ENCODE peak calls at places on chromosomes 3 and 15, in eight cellular contexts. One of them, this sample, is unnamed.

GRCh38 chr3:94429517-94429916 is 366.7 kb downstream of the NSUN3 start:
- DNase-seq in HCT116: no peak
- DNase-seq in K562: no peak
- DNase-seq in Panc1: no peak
- DNase-seq in SK-N-SH: no peak
- DNase-seq in HepG2: no peak
- DNase-seq in GM23338: no peak
- DNase-seq in GM12878: no peak
- DNase-seq in this sample: no peak

GRCh38 chr15:90654233-90655124 is 62.7 kb upstream of the BLM start:
- DNase-seq in HCT116: no peak
- DNase-seq in K562: no peak
- DNase-seq in Panc1: no peak
- DNase-seq in SK-N-SH: no peak
- DNase-seq in HepG2: no peak
- DNase-seq in GM23338: no peak
- DNase-seq in GM12878: no peak
- DNase-seq in this sample: no peak

GRCh38 chr3:83093222-83093572 is 1331.8 kb upstream of the GBE1 start:
- DNase-seq in HCT116: no peak
- DNase-seq in K562: no peak
- DNase-seq in Panc1: no peak
- DNase-seq in SK-N-SH: no peak
- DNase-seq in HepG2: no peak
- DNase-seq in GM23338: no peak
- DNase-seq in GM12878: no peak
- DNase-seq in this sample: no peak

GRCh38 chr15:74788716-74789151 is 6.9 kb downstream of the CSK start:
- DNase-seq in HCT116: no peak
- DNase-seq in K562: no peak
- DNase-seq in Panc1: no peak
- DNase-seq in SK-N-SH: no peak
- DNase-seq in HepG2: no peak
- DNase-seq in GM23338: peak
- DNase-seq in GM12878: peak
- DNase-seq in this sample: peak

GRCh38 chr15:59371458-59372351 is 966 bp downstream of the MYO1E start:
- DNase-seq in HCT116: no peak
- DNase-seq in K562: no peak
- DNase-seq in Panc1: no peak
- DNase-seq in SK-N-SH: peak
- DNase-seq in HepG2: no peak
- DNase-seq in GM23338: peak
- DNase-seq in GM12878: no peak
- DNase-seq in this sample: no peak

GRCh38 chr15:79002631-79003030 is 57.8 kb upstream of the CTSH start:
- DNase-seq in HCT116: no peak
- DNase-seq in K562: no peak
- DNase-seq in Panc1: no peak
- DNase-seq in SK-N-SH: no peak
- DNase-seq in HepG2: no peak
- DNase-seq in GM23338: no peak
- DNase-seq in GM12878: no peak
- DNase-seq in this sample: peak

GRCh38 chr15:101489633-101490407 is at the start of gene PCSK6:
- DNase-seq in HCT116: no peak
- DNase-seq in K562: peak
- DNase-seq in Panc1: no peak
- DNase-seq in SK-N-SH: peak
- DNase-seq in HepG2: no peak
- DNase-seq in GM23338: peak
- DNase-seq in GM12878: no peak
- DNase-seq in this sample: no peak

GRCh38 chr3:185688808-185689207 is 102.7 kb downstream of the SENP2 start:
- DNase-seq in HCT116: peak
- DNase-seq in K562: peak
- DNase-seq in Panc1: peak
- DNase-seq in SK-N-SH: peak
- DNase-seq in HepG2: peak
- DNase-seq in GM23338: no peak
- DNase-seq in GM12878: no peak
- DNase-seq in this sample: no peak

GRCh38 chr3:162437480-162437879 is 940.9 kb downstream of the OTOL1 start:
- DNase-seq in HCT116: no peak
- DNase-seq in K562: no peak
- DNase-seq in Panc1: no peak
- DNase-seq in SK-N-SH: no peak
- DNase-seq in HepG2: no peak
- DNase-seq in GM23338: no peak
- DNase-seq in GM12878: no peak
- DNase-seq in this sample: no peak

GRCh38 chr3:129934234-129935123 is 40.0 kb upstream of the TRH start:
- DNase-seq in HCT116: peak
- DNase-seq in K562: peak
- DNase-seq in Panc1: peak
- DNase-seq in SK-N-SH: peak
- DNase-seq in HepG2: peak
- DNase-seq in GM23338: peak
- DNase-seq in GM12878: no peak
- DNase-seq in this sample: no peak

GRCh38 chr3:66344846-66345578 is 124.2 kb downstream of the SLC25A26 start:
- DNase-seq in HCT116: no peak
- DNase-seq in K562: no peak
- DNase-seq in Panc1: no peak
- DNase-seq in SK-N-SH: no peak
- DNase-seq in HepG2: no peak
- DNase-seq in GM23338: no peak
- DNase-seq in GM12878: no peak
- DNase-seq in this sample: no peak

GRCh38 chr3:38706961-38707360 is 57.5 kb upstream of the SCN5A start:
- DNase-seq in HCT116: no peak
- DNase-seq in K562: no peak
- DNase-seq in Panc1: no peak
- DNase-seq in SK-N-SH: no peak
- DNase-seq in HepG2: no peak
- DNase-seq in GM23338: no peak
- DNase-seq in GM12878: no peak
- DNase-seq in this sample: no peak

GRCh38 chr3:116001063-116001765 is 377.9 kb downstream of the GAP43 start:
- DNase-seq in HCT116: no peak
- DNase-seq in K562: no peak
- DNase-seq in Panc1: no peak
- DNase-seq in SK-N-SH: no peak
- DNase-seq in HepG2: no peak
- DNase-seq in GM23338: no peak
- DNase-seq in GM12878: no peak
- DNase-seq in this sample: no peak

GRCh38 chr3:100335137-100335833 is 728 bp downstream of the NIT2 start:
- DNase-seq in HCT116: no peak
- DNase-seq in K562: peak
- DNase-seq in Panc1: no peak
- DNase-seq in SK-N-SH: peak
- DNase-seq in HepG2: peak
- DNase-seq in GM23338: peak
- DNase-seq in GM12878: no peak
- DNase-seq in this sample: peak

GRCh38 chr3:107680698-107681097 is 157.9 kb downstream of the BBX start:
- DNase-seq in HCT116: no peak
- DNase-seq in K562: no peak
- DNase-seq in Panc1: no peak
- DNase-seq in SK-N-SH: no peak
- DNase-seq in HepG2: no peak
- DNase-seq in GM23338: no peak
- DNase-seq in GM12878: no peak
- DNase-seq in this sample: no peak

GRCh38 chr3:165519687-165520086 is 317.5 kb downstream of the BCHE start:
- DNase-seq in HCT116: no peak
- DNase-seq in K562: no peak
- DNase-seq in Panc1: no peak
- DNase-seq in SK-N-SH: no peak
- DNase-seq in HepG2: no peak
- DNase-seq in GM23338: no peak
- DNase-seq in GM12878: no peak
- DNase-seq in this sample: no peak

GRCh38 chr3:4751057-4752051 is 227.9 kb upstream of the BHLHE40 start:
- DNase-seq in HCT116: no peak
- DNase-seq in K562: no peak
- DNase-seq in Panc1: no peak
- DNase-seq in SK-N-SH: no peak
- DNase-seq in HepG2: peak
- DNase-seq in GM23338: no peak
- DNase-seq in GM12878: no peak
- DNase-seq in this sample: peak

GRCh38 chr3:71304684-71305083 is 278.8 kb downstream of the FOXP1 start:
- DNase-seq in HCT116: no peak
- DNase-seq in K562: no peak
- DNase-seq in Panc1: no peak
- DNase-seq in SK-N-SH: no peak
- DNase-seq in HepG2: peak
- DNase-seq in GM23338: peak
- DNase-seq in GM12878: no peak
- DNase-seq in this sample: no peak
- TF ChIP-seq CTCF in HCT116: no peak
- TF ChIP-seq CTCF in K562: peak
- TF ChIP-seq CTCF in Panc1: no peak
- TF ChIP-seq CTCF in SK-N-SH: peak
- TF ChIP-seq CTCF in HepG2: peak
- TF ChIP-seq CTCF in GM23338: peak
- TF ChIP-seq CTCF in GM12878: no peak
- TF ChIP-seq CTCF in this sample: no peak

DNA sequence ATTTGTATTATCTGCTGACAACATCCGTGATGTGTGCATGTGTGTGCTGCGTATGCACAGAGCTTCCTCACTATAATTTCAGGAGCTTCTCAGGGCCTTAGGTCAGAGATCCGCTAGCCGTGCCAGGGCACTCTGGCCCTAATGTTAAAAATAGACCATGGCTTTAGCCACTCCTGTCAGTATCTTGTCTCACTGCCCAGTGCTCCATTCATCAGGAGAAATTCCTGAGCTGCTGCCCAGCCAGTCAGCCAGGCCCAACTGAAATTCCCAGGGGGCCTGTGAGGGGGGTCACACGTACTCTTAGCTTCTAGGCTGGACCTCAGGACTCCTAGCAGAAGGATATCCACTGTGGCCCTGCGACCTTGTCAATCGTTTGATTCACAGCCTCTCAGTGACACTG is 70.0 kb upstream of the ABHD2 start:
- DNase-seq in HCT116: no peak
- DNase-seq in K562: no peak
- DNase-seq in Panc1: no peak
- DNase-seq in SK-N-SH: no peak
- DNase-seq in HepG2: no peak
- DNase-seq in GM23338: no peak
- DNase-seq in GM12878: no peak
- DNase-seq in this sample: no peak
- TF ChIP-seq REST in HCT116: no peak
- TF ChIP-seq REST in K562: no peak
- TF ChIP-seq REST in Panc1: no peak
- TF ChIP-seq REST in SK-N-SH: no peak
- TF ChIP-seq REST in HepG2: no peak
- TF ChIP-seq REST in GM23338: no peak
- TF ChIP-seq REST in GM12878: no peak
- TF ChIP-seq REST in this sample: no peak

DNA sequence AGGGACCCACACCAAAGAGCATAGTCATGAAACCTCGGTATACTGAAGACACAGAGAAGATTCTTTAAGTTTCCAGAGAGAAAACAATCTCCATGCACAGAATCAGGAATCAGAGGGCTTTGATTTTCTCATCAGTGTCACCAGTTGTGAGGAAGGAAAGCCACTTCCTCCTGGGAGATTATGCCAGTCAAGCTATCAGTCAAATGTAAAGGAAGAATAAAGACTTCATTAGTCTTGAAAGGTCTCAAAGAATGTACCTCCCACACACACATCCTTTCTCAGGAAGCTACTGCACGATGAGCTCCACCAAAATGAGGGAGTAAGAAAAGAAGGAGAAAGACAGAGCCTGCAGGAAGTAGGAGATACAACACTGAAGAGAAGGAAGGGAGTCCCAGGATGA is 486.3 kb downstream of the SHQ1 start:
- DNase-seq in HCT116: no peak
- DNase-seq in K562: no peak
- DNase-seq in Panc1: no peak
- DNase-seq in SK-N-SH: no peak
- DNase-seq in HepG2: no peak
- DNase-seq in GM23338: no peak
- DNase-seq in GM12878: no peak
- DNase-seq in this sample: no peak
- TF ChIP-seq POLR2AphosphoS5 in HCT116: no peak
- TF ChIP-seq POLR2AphosphoS5 in K562: no peak
- TF ChIP-seq POLR2AphosphoS5 in Panc1: no peak
- TF ChIP-seq POLR2AphosphoS5 in SK-N-SH: no peak
- TF ChIP-seq POLR2AphosphoS5 in HepG2: no peak
- TF ChIP-seq POLR2AphosphoS5 in GM23338: no peak
- TF ChIP-seq POLR2AphosphoS5 in GM12878: no peak
- TF ChIP-seq POLR2AphosphoS5 in this sample: no peak

DNA sequence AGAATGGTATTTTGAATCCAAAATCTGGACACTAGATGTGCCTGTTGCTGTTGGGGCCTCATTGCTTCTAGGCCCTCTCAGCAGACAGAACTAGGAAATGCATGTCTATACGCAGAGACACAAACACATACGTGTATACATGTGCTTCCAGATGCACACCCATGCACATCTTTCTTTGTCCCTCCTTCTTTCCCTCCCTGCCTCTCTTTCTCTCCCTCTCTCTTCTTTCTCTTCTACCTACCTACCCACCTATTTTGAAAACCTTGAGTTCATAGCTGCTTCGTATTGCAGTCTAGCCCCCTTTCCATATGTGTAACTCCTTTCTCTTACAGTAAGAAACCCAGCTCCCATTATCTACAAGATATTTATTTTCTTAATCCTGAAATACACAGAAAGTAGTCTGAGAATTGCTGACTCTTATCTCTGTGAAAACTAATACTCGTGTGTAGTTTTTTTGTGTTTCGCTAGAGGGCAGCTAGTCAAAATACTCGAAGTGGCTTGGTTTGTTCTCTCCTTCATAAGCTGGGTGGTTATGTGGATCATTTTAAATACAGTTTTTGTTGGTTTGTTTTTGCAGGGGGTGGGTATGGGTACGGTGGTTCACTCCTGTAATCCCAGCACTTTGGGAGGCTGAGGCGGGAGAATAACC is 18.5 kb downstream of the RPL32 start:
- DNase-seq in HCT116: peak
- DNase-seq in K562: no peak
- DNase-seq in Panc1: no peak
- DNase-seq in SK-N-SH: no peak
- DNase-seq in HepG2: peak
- DNase-seq in GM23338: no peak
- DNase-seq in GM12878: no peak
- DNase-seq in this sample: no peak
- TF ChIP-seq CTCF in HCT116: peak
- TF ChIP-seq CTCF in K562: peak
- TF ChIP-seq CTCF in Panc1: peak
- TF ChIP-seq CTCF in SK-N-SH: peak
- TF ChIP-seq CTCF in HepG2: peak
- TF ChIP-seq CTCF in GM23338: peak
- TF ChIP-seq CTCF in GM12878: peak
- TF ChIP-seq CTCF in this sample: peak